ENCODE peak calls at places on chromosomes 2 and 18, in six cellular contexts. F is tibial artery, S is ovary, G is kidney, R is IMR-90, X is MM.1S. N is an unnamed sample.

GRCh38 chr2:124753842-124754241 is 728.8 kb downstream of the CNTNAP5 start:
- DNase-seq in F (no peak), R (no peak), X (no peak), G (no peak), S (no peak), N (no peak)

GRCh38 chr2:5067816-5068215 is 624.4 kb upstream of the SOX11 start:
- DNase-seq in X (no peak), S (no peak), G (no peak), F (no peak), R (no peak), N (peak)

GRCh38 chr2:18290386-18290785 is 270.1 kb downstream of the RDH14 start:
- DNase-seq in X (no peak), S (no peak), R (peak), G (no peak), F (no peak), N (no peak)

GRCh38 chr18:59582395-59582794 is 114.8 kb downstream of the CCBE1 start:
- DNase-seq in G (no peak), X (no peak), S (no peak), F (no peak), R (no peak), N (no peak)

GRCh38 chr2:26169226-26169625 is 3.7 kb upstream of the GAREM2 start:
- DNase-seq in G (no peak), R (no peak), F (peak), S (no peak), X (no peak), N (no peak)

GRCh38 chr2:218003265-218003950 is 613 bp upstream of the TNS1 start:
- DNase-seq in G (no peak), F (peak), R (peak), S (peak), X (no peak), N (peak)

GRCh38 chr2:162297925-162298552 is 20.4 kb downstream of the IFIH1 start:
- DNase-seq in R (peak), G (no peak), S (peak), X (peak), F (no peak), N (peak)

GRCh38 chr2:209113030-209113429 is 310.8 kb upstream of the MAP2 start:
- DNase-seq in X (no peak), F (no peak), R (no peak), G (no peak), S (no peak), N (no peak)

GRCh38 chr2:85999131-85999831 is 106.4 kb downstream of the POLR1A start:
- DNase-seq in F (peak), G (no peak), S (no peak), R (peak), X (peak), N (peak)

GRCh38 chr2:156294945-156295580 is 37.5 kb downstream of the NR4A2 start:
- DNase-seq in G (no peak), X (no peak), F (no peak), S (no peak), R (no peak), N (no peak)

GRCh38 chr2:216119144-216119543 is 10.0 kb downstream of the XRCC5 start:
- DNase-seq in R (no peak), G (no peak), S (no peak), X (no peak), F (no peak), N (peak)

GRCh38 chr2:201768918-201769317 is 11.8 kb downstream of the ALS2 start:
- DNase-seq in F (no peak), G (no peak), S (no peak), R (peak), X (no peak), N (no peak)

GRCh38 chr2:219571311-219572236 is at the start of gene OBSL1:
- DNase-seq in G (peak), X (no peak), S (peak), R (peak), F (peak), N (peak)

GRCh38 chr2:81263989-81264388 is 959.4 kb upstream of the LRRTM1 start:
- DNase-seq in F (no peak), S (no peak), G (no peak), X (peak), R (no peak), N (no peak)

GRCh38 chr18:12287131-12287681 is 20.8 kb upstream of the TUBB6 start:
- DNase-seq in S (no peak), G (no peak), R (no peak), X (no peak), F (no peak), N (no peak)

GRCh38 chr2:85854166-85854509 is 34.7 kb downstream of the ST3GAL5 start:
- DNase-seq in S (no peak), R (no peak), X (no peak), F (no peak), G (no peak), N (no peak)

GRCh38 chr2:140457483-140457882 is 1673.3 kb downstream of the LRP1B start:
- DNase-seq in S (no peak), F (no peak), R (no peak), X (no peak), G (no peak), N (peak)

GRCh38 chr18:48319796-48320638 is 89.2 kb downstream of the ZBTB7C start:
- DNase-seq in S (no peak), R (peak), F (no peak), X (no peak), G (peak), N (no peak)

DNA sequence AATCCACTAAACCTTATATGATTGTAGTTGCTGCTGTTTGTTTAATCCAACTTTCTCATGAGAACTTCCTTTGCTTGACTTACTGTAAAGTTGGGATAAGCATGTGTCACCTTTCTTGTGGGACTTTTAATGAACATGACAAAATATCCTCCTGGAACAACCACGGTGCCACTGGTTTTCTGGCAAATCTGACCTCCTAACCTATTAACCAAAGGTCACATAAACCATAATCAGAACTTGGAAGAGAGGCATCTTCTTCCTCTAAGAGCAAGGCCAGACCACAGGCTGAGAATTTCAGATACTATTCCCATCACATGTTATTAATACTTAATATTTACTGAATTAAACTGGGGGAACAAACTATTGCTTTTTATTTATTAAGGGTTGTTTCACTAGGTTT is 2.3 kb downstream of the SLC40A1 start:
- DNase-seq in G (no peak), F (no peak), R (no peak), S (no peak), X (no peak), N (no peak)
- H3K27ac ChIP-seq in G (no peak), F (peak), R (no peak), S (peak), X (no peak), N (no peak)

GRCh38 chr18:22552254-22552653 is 134.5 kb upstream of the CTAGE1 start:
- DNase-seq in X (no peak), R (no peak), F (no peak), G (no peak), S (no peak), N (no peak)

GRCh38 chr18:22550861-22551260 is 133.1 kb upstream of the CTAGE1 start:
- DNase-seq in G (no peak), F (no peak), X (no peak), R (no peak), S (no peak), N (no peak)

GRCh38 chr18:22551536-22552151 is 133.9 kb upstream of the CTAGE1 start:
- DNase-seq in X (no peak), G (no peak), F (no peak), R (peak), S (no peak), N (no peak)

GRCh38 chr18:22549260-22549937 is 131.7 kb upstream of the CTAGE1 start:
- DNase-seq in S (no peak), X (no peak), R (no peak), F (no peak), G (no peak), N (no peak)

GRCh38 chr18:22550366-22550765 is 132.7 kb upstream of the CTAGE1 start:
- DNase-seq in S (no peak), G (no peak), X (no peak), R (peak), F (no peak), N (no peak)
- H3K27ac ChIP-seq in S (peak), G (no peak), X (no peak), R (no peak), F (no peak), N (no peak)

GRCh38 chr2:169005994-169006393 is 25.1 kb downstream of the ABCB11 start:
- DNase-seq in R (no peak), S (no peak), F (no peak), G (no peak), X (no peak), N (no peak)

GRCh38 chr2:169006665-169007064 is 24.5 kb downstream of the ABCB11 start:
- DNase-seq in X (no peak), R (no peak), S (no peak), F (no peak), G (no peak), N (no peak)

GRCh38 chr2:169010180-169010579 is 20.9 kb downstream of the ABCB11 start:
- DNase-seq in F (no peak), R (no peak), G (no peak), X (no peak), S (no peak), N (no peak)

GRCh38 chr2:169005080-169005598 is 26.0 kb downstream of the ABCB11 start:
- DNase-seq in S (no peak), X (no peak), G (no peak), R (no peak), F (no peak), N (no peak)

DNA sequence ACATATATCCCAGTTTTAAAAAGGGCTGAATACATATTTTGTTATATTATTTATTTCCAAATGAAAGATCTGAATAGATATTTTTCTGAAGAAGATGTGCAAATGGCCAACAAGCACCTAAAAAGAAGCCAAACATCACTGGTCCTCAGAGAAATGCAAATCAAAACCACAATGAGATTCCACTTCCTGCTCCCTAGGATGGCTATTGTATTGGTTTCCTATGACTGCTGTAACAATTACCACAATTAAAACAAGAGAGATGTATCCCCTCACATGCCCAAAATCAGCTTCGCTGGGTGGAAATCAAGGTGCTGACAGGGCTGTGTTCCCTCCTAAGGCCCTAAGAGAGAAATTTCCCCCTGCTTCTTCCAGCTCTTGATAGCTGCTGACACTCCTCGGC is 23.2 kb downstream of the ABCB11 start:
- DNase-seq in G (no peak), R (no peak), X (no peak), S (no peak), F (no peak), N (peak)
- H3K27ac ChIP-seq in G (no peak), R (no peak), X (no peak), S (no peak), F (no peak), N (no peak)

DNA sequence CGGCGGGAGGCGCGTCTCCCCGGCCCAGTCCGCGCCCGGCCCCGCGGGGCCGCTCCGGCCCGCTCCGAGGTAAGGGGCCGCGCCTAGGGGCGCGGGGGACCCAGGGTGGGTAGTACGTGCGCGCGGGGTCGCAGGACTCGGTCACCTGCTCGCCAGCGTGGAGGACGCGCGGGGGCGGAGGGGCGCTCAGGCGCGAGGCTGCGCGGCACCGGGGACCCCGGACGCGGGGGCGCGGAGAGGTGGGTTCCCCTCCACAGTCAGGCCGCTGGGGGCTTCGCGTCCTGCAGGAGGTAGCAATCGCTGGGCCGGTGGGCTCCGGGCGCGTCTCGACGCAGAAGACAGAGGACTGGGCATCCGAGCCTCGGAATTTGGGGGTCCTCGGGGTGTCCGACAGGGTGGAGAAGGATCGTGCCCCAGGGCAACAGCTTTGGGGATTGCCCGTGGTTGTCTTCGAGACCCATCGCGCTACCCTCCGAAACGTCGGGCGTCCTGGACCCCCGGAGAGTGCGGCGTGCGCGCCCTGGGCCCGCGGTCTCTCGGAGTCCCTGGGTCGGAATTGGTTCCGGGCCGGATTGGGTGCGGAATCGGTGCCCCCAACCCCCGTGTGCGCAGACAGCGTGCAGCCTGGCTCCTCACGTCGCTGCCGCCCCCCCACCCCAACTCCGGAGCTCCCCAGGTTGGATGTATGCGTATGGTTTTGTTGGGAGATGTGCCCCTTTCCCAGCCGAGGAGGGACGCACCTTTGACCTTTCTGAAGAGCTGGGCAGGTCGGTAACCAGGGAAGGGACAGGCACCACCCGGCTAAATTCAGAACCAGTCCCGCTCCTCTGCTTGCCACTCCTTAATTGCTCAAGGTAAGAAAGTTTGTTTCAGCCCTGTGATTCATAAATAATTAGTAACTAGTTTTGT is 661 bp downstream of the NPAS2 start:
- DNase-seq in S (no peak), G (peak), F (no peak), R (no peak), X (no peak), N (no peak)
- H3K27ac ChIP-seq in S (no peak), G (peak), F (peak), R (peak), X (no peak), N (no peak)

GRCh38 chr2:128808462-128809255 is 490.0 kb upstream of the HS6ST1 start:
- DNase-seq in G (no peak), S (no peak), F (no peak), R (peak), X (no peak), N (no peak)

GRCh38 chr2:128809256-128809636 is 490.6 kb upstream of the HS6ST1 start:
- DNase-seq in R (peak), S (no peak), F (no peak), G (no peak), X (no peak), N (no peak)

GRCh38 chr2:128812183-128812940 is 493.7 kb upstream of the HS6ST1 start:
- DNase-seq in X (no peak), F (no peak), G (no peak), S (no peak), R (no peak), N (no peak)

GRCh38 chr2:128807317-128807716 is 488.6 kb upstream of the HS6ST1 start:
- DNase-seq in X (no peak), F (no peak), G (no peak), R (no peak), S (no peak), N (no peak)

GRCh38 chr2:128809880-128810279 is 491.2 kb upstream of the HS6ST1 start:
- DNase-seq in F (no peak), S (no peak), G (no peak), X (no peak), R (no peak), N (no peak)
- H3K27ac ChIP-seq in F (no peak), S (no peak), G (no peak), X (no peak), R (no peak), N (no peak)

DNA sequence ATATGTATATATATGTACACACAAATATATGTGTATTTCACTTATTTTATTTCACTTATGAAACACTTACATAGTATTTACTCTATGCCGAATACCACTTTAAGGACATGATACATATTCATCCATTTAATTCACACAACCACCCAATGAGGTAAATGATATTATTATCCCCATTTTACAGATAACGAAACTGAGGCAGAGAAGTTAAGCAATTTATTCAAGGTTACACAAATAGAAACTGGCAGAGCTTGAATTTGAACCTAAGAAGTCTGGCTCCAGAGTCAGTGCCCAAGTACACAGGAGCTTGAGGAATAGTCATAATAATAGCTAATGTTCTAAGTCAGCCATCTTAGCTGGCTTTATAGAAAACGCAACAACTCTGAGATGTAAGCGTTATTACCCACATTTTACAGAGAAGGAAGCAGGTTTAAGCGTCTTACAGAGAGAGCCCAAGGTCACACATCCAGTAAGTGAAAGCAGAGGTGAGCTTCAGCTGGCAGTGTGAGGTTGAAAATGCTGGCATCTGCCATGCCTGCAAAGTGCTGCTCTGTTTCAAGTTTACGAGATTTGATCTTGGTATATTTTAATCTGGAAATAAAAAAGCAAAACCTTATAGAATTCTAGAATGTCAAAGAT is 326.9 kb downstream of the LPIN1 start:
- DNase-seq in S (no peak), G (no peak), F (no peak), R (no peak), X (no peak), N (no peak)
- H3K27ac ChIP-seq in S (no peak), G (no peak), F (no peak), R (no peak), X (no peak), N (no peak)

DNA sequence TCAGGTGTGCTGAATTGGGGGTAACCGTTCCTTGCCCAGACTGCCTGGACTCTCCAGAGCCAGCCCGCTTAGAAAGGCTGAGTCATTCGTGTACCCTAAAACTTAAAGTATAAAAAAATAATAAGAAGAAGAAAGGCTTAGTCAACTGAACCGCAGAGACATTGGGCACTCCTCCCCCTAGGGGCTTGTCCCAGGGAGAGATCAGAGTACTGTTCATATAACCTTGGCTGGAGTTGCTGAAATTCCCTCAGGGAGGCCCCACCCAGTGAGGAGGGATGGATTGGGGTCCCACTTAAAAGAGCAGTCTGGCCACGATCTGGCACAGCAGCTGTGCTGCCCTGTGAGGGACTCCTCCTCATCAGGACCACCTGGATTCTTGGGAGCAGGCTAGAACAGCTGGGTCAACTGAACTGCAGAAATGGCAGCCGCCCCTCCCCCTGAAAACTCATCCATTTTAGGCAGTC is 37.2 kb downstream of the ANKRD12 start:
- DNase-seq in G (no peak), R (no peak), X (no peak), F (no peak), S (no peak), N (no peak)
- H3K27ac ChIP-seq in G (no peak), R (no peak), X (no peak), F (no peak), S (no peak), N (no peak)

DNA sequence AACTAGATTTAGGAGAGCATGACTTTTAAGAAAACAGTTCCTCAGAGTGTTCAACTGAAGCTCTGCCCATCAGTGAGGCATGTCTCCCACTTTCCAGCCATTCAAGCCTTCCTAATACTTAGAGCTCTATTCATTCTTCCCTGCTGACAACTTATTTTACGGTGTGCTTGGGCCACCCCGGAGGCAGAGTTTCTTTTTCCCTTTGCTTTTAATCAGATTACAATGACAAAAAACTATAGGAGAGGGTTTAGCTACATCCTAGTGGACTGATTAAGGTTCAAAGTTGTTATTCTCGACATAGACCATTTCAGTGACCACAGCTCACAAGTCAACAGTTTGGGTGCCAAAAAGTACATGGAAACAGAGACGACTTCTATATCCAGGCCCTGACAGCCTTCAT is 167.8 kb upstream of the TRIB2 start:
- DNase-seq in F (no peak), G (no peak), R (no peak), S (no peak), X (no peak), N (no peak)
- H3K27ac ChIP-seq in F (peak), G (no peak), R (no peak), S (no peak), X (no peak), N (no peak)

DNA sequence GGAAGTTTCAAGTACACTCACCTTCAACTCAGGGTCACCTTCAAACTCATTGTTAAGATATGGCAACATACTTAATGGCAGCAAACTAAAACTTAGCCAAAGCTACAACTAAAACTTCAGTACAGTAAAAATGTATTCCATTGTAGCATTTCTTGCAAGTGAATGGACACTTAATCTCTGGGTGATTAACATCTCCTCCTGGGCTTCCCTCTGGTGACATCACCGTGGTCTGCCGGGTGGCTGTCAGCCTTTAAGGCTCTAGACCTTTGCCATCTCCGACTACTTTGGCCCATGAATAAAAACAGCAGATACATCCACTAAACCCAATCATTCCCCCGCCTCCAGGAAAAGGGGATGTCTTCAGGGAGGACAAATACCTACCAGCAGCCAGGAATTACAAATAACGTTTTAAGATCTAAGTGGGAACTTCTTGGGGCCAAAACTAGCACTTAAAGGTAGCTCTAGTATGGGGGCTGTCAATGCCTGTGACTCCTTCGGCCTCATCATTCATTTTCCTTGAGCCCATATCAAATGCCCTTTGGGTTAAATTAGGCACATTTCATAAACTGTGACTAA is 1.2 kb downstream of the TFCP2L1 start:
- DNase-seq in G (no peak), S (no peak), X (no peak), F (no peak), R (no peak), N (no peak)
- H3K27ac ChIP-seq in G (peak), S (no peak), X (no peak), F (no peak), R (no peak), N (no peak)